ENCODE peak calls at places on chromosomes 6 and 20, in four cellular contexts. One of them, this sample, is unnamed.

GRCh38 chr6:49546371-49546770 is 4.1 kb upstream of the C6orf141 start:
- DNase-seq in AG04450: no peak
- DNase-seq in cardiac fibroblast: no peak
- DNase-seq in RPMI8226: no peak
- DNase-seq in this sample: no peak

GRCh38 chr20:56373942-56374341 is 15.2 kb downstream of the FAM210B start:
- DNase-seq in cardiac fibroblast: peak
- DNase-seq in AG04450: peak
- DNase-seq in RPMI8226: no peak
- DNase-seq in this sample: peak

GRCh38 chr6:16486661-16487060 is 248.3 kb downstream of the GMPR start:
- DNase-seq in RPMI8226: no peak
- DNase-seq in AG04450: no peak
- DNase-seq in cardiac fibroblast: no peak
- DNase-seq in this sample: no peak

GRCh38 chr20:38685853-38686473 is 38.3 kb upstream of the SLC32A1 start:
- DNase-seq in AG04450: peak
- DNase-seq in RPMI8226: peak
- DNase-seq in cardiac fibroblast: peak
- DNase-seq in this sample: no peak

GRCh38 chr6:3293271-3294155 is 34.8 kb downstream of the PSMG4 start:
- DNase-seq in cardiac fibroblast: no peak
- DNase-seq in RPMI8226: no peak
- DNase-seq in AG04450: no peak
- DNase-seq in this sample: no peak

GRCh38 chr20:57638173-57638894 is 18.1 kb upstream of the ZBP1 start:
- DNase-seq in cardiac fibroblast: peak
- DNase-seq in RPMI8226: no peak
- DNase-seq in AG04450: no peak
- DNase-seq in this sample: no peak

GRCh38 chr20:397432-398237 is 10.5 kb upstream of the RBCK1 start:
- DNase-seq in AG04450: no peak
- DNase-seq in RPMI8226: no peak
- DNase-seq in cardiac fibroblast: no peak
- DNase-seq in this sample: no peak

GRCh38 chr20:31698803-31699718 is 23.6 kb downstream of the BCL2L1 start:
- DNase-seq in cardiac fibroblast: peak
- DNase-seq in RPMI8226: peak
- DNase-seq in AG04450: peak
- DNase-seq in this sample: peak

GRCh38 chr6:30331981-30332380 is 5.3 kb downstream of the TRIM39 start:
- DNase-seq in RPMI8226: no peak
- DNase-seq in cardiac fibroblast: no peak
- DNase-seq in AG04450: no peak
- DNase-seq in this sample: no peak

GRCh38 chr6:25449774-25450173 is 170.6 kb downstream of the CARMIL1 start:
- DNase-seq in cardiac fibroblast: no peak
- DNase-seq in AG04450: no peak
- DNase-seq in RPMI8226: peak
- DNase-seq in this sample: no peak

GRCh38 chr6:128491643-128492206 is 28.7 kb downstream of the PTPRK start:
- DNase-seq in cardiac fibroblast: peak
- DNase-seq in RPMI8226: peak
- DNase-seq in AG04450: no peak
- DNase-seq in this sample: no peak

GRCh38 chr6:34305982-34306702 is 57.3 kb upstream of the SMIM29 start:
- DNase-seq in AG04450: no peak
- DNase-seq in RPMI8226: no peak
- DNase-seq in cardiac fibroblast: peak
- DNase-seq in this sample: no peak

GRCh38 chr20:61803416-61803902 is 262.2 kb downstream of the TAF4 start:
- DNase-seq in cardiac fibroblast: no peak
- DNase-seq in RPMI8226: no peak
- DNase-seq in AG04450: no peak
- DNase-seq in this sample: no peak

GRCh38 chr6:11942185-11942864 is 69.8 kb upstream of the HIVEP1 start:
- DNase-seq in RPMI8226: no peak
- DNase-seq in cardiac fibroblast: no peak
- DNase-seq in AG04450: no peak
- DNase-seq in this sample: no peak

GRCh38 chr6:2956930-2957329 is 14.4 kb downstream of the SERPINB6 start:
- DNase-seq in AG04450: no peak
- DNase-seq in cardiac fibroblast: no peak
- DNase-seq in RPMI8226: no peak
- DNase-seq in this sample: no peak

GRCh38 chr20:1823421-1823892 is 71.8 kb upstream of the SIRPA start:
- DNase-seq in cardiac fibroblast: no peak
- DNase-seq in AG04450: no peak
- DNase-seq in RPMI8226: no peak
- DNase-seq in this sample: no peak

GRCh38 chr20:64100566-64100888 is 6.8 kb downstream of the NPBWR2 start:
- DNase-seq in AG04450: no peak
- DNase-seq in cardiac fibroblast: no peak
- DNase-seq in RPMI8226: no peak
- DNase-seq in this sample: no peak

GRCh38 chr20:32888636-32889035 is 29.9 kb downstream of the EFCAB8 start:
- DNase-seq in AG04450: no peak
- DNase-seq in cardiac fibroblast: no peak
- DNase-seq in RPMI8226: no peak
- DNase-seq in this sample: no peak

GRCh38 chr6:38396209-38396608 is 243.5 kb downstream of the BTBD9 start:
- DNase-seq in RPMI8226: no peak
- DNase-seq in AG04450: no peak
- DNase-seq in cardiac fibroblast: no peak
- DNase-seq in this sample: no peak

GRCh38 chr6:5457036-5457435 is 195.7 kb downstream of the FARS2 start:
- DNase-seq in AG04450: no peak
- DNase-seq in cardiac fibroblast: peak
- DNase-seq in RPMI8226: no peak
- DNase-seq in this sample: no peak

GRCh38 chr20:19849341-19850189 is 91.5 kb downstream of the RIN2 start:
- DNase-seq in cardiac fibroblast: peak
- DNase-seq in AG04450: no peak
- DNase-seq in RPMI8226: no peak
- DNase-seq in this sample: no peak

GRCh38 chr6:89562114-89562815 is 76.3 kb downstream of the LYRM2 start:
- DNase-seq in RPMI8226: peak
- DNase-seq in cardiac fibroblast: peak
- DNase-seq in AG04450: no peak
- DNase-seq in this sample: no peak

GRCh38 chr6:128047989-128048388 is 147.1 kb upstream of the THEMIS start:
- DNase-seq in cardiac fibroblast: no peak
- DNase-seq in AG04450: no peak
- DNase-seq in RPMI8226: no peak
- DNase-seq in this sample: no peak

GRCh38 chr6:80610821-80611220 is 504.4 kb downstream of the BCKDHB start:
- DNase-seq in RPMI8226: no peak
- DNase-seq in AG04450: no peak
- DNase-seq in cardiac fibroblast: peak
- DNase-seq in this sample: peak

GRCh38 chr6:150546457-150546856 is 53.2 kb upstream of the PLEKHG1 start:
- DNase-seq in AG04450: no peak
- DNase-seq in RPMI8226: no peak
- DNase-seq in cardiac fibroblast: no peak
- DNase-seq in this sample: no peak

GRCh38 chr6:152941746-152942145 is 41.1 kb downstream of the FBXO5 start:
- DNase-seq in RPMI8226: no peak
- DNase-seq in cardiac fibroblast: no peak
- DNase-seq in AG04450: no peak
- DNase-seq in this sample: no peak

GRCh38 chr6:144778773-144779531 is 493.8 kb downstream of the UTRN start:
- DNase-seq in cardiac fibroblast: no peak
- DNase-seq in RPMI8226: no peak
- DNase-seq in AG04450: no peak
- DNase-seq in this sample: no peak

GRCh38 chr20:32521780-32522524 is 63.2 kb downstream of the NOL4L start:
- DNase-seq in RPMI8226: peak
- DNase-seq in AG04450: no peak
- DNase-seq in cardiac fibroblast: peak
- DNase-seq in this sample: peak

GRCh38 chr20:17345321-17345720 is 118.5 kb downstream of the PCSK2 start:
- DNase-seq in RPMI8226: no peak
- DNase-seq in AG04450: no peak
- DNase-seq in cardiac fibroblast: no peak
- DNase-seq in this sample: no peak

GRCh38 chr6:76026101-76026500 is 46.4 kb downstream of the IMPG1 start:
- DNase-seq in RPMI8226: no peak
- DNase-seq in AG04450: no peak
- DNase-seq in cardiac fibroblast: peak
- DNase-seq in this sample: peak

GRCh38 chr6:35512740-35513139 is at the start of gene TULP1:
- DNase-seq in AG04450: no peak
- DNase-seq in RPMI8226: no peak
- DNase-seq in cardiac fibroblast: no peak
- DNase-seq in this sample: no peak

This sample was measured in HFF-Myc.